ENCODE peak calls at places on chromosomes 11 and 22, in ten cellular contexts. P is left ventricle myocardium superior, H is activated gamma-delta T cell treated with Interleukin-2 at 50 U/mL for 16 hours, C is NCI-H748 treated with DMSO at 0.1 percent for 48 hours, K is psoas muscle, E is HEK293T, A is amygdala, I is germinal center, Q is Peyer's patch, U is stomach. B is an unnamed sample.

GRCh38 chr11:62443390-62444201 is 24.8 kb downstream of the SCGB1A1 start:
- DNase-seq in U (no peak), E (no peak), C (no peak), Q (no peak), A (no peak), K (peak), P (peak), H (no peak), I (no peak), B (peak)

GRCh38 chr11:112265659-112266409 is 5.2 kb upstream of the PLET1 start:
- DNase-seq in P (peak), A (no peak), Q (no peak), I (no peak), K (no peak), C (no peak), H (no peak), E (no peak), U (no peak), B (no peak)

GRCh38 chr11:69499946-69500284 is 18.5 kb downstream of the LINC01488 start:
- DNase-seq in P (peak), U (no peak), H (no peak), I (no peak), A (no peak), E (no peak), C (no peak), K (no peak), Q (no peak), B (no peak)

GRCh38 chr22:37175414-37176144 is 12.5 kb downstream of the C1QTNF6 start:
- DNase-seq in C (no peak), E (no peak), Q (peak), K (no peak), P (peak), I (no peak), H (no peak), U (no peak), A (no peak), B (peak)

GRCh38 chr11:95108671-95109551 is 19.3 kb downstream of the ENDOD1 start:
- DNase-seq in P (no peak), E (no peak), I (no peak), C (no peak), K (no peak), Q (no peak), H (no peak), A (no peak), U (no peak), B (no peak)

GRCh38 chr11:20388096-20389055 is 860 bp downstream of the PRMT3 start:
- DNase-seq in C (peak), U (no peak), E (no peak), I (peak), H (no peak), Q (no peak), K (no peak), P (peak), A (peak), B (no peak)

GRCh38 chr22:44536411-44536810 is 38.4 kb upstream of the RTL6 start:
- DNase-seq in C (no peak), H (no peak), Q (no peak), U (no peak), E (no peak), K (no peak), A (no peak), I (no peak), P (no peak), B (no peak)

GRCh38 chr11:65817312-65817814 is 16.4 kb upstream of the SNX32 start:
- DNase-seq in I (no peak), C (no peak), H (no peak), E (no peak), P (no peak), A (no peak), Q (no peak), U (no peak), K (no peak), B (no peak)

GRCh38 chr11:23217072-23217471 is 356.8 kb upstream of the CCDC179 start:
- DNase-seq in A (no peak), K (no peak), E (no peak), I (no peak), Q (no peak), U (no peak), P (no peak), H (no peak), C (no peak), B (peak)

GRCh38 chr11:115207166-115207591 is 297.0 kb downstream of the CADM1 start:
- DNase-seq in H (no peak), P (no peak), E (peak), U (no peak), K (no peak), I (no peak), A (no peak), Q (no peak), C (no peak), B (no peak)

GRCh38 chr11:119471329-119471728 is 48.4 kb upstream of the THY1 start:
- DNase-seq in I (no peak), U (no peak), H (no peak), A (no peak), P (no peak), E (no peak), Q (no peak), C (no peak), K (no peak), B (peak)

GRCh38 chr11:77084581-77085191 is 17.9 kb downstream of the CAPN5 start:
- DNase-seq in U (peak), C (no peak), I (no peak), P (no peak), A (no peak), K (no peak), E (no peak), Q (peak), H (no peak), B (peak)

GRCh38 chr11:97865424-97866012 is 1155.2 kb upstream of the CNTN5 start:
- DNase-seq in I (no peak), P (no peak), K (no peak), U (no peak), Q (no peak), E (no peak), H (no peak), C (no peak), A (no peak), B (no peak)

GRCh38 chr22:37316875-37317371 is 34.6 kb downstream of the CYTH4 start:
- DNase-seq in K (peak), Q (peak), U (peak), A (peak), C (peak), P (peak), I (peak), H (peak), E (peak), B (peak)

GRCh38 chr11:128905345-128906184 is 14.4 kb downstream of the KCNJ5 start:
- DNase-seq in Q (peak), K (peak), A (no peak), P (peak), I (peak), E (peak), C (no peak), U (peak), H (peak), B (no peak)

GRCh38 chr11:6570691-6571427 is 32.6 kb downstream of the RRP8 start:
- DNase-seq in Q (no peak), P (no peak), K (peak), A (no peak), E (no peak), H (no peak), C (no peak), U (no peak), I (no peak), B (no peak)

GRCh38 chr22:41022470-41023298 is 69.7 kb upstream of the EP300 start:
- DNase-seq in K (peak), I (peak), A (peak), E (peak), C (peak), P (peak), Q (peak), U (peak), H (peak), B (peak)

GRCh38 chr22:49228431-49229037 is 599.1 kb downstream of the BRD1 start:
- DNase-seq in P (no peak), H (no peak), A (no peak), K (no peak), E (no peak), I (no peak), C (no peak), Q (peak), U (no peak), B (peak)

GRCh38 chr11:113603277-113604059 is 102.6 kb downstream of the TMPRSS5 start:
- DNase-seq in E (no peak), P (peak), I (no peak), A (peak), K (peak), C (no peak), U (no peak), H (no peak), Q (no peak), B (no peak)

GRCh38 chr11:110173775-110174644 is 80.8 kb downstream of the ZC3H12C start:
- DNase-seq in C (peak), U (peak), I (peak), K (peak), H (peak), P (peak), Q (peak), A (no peak), E (peak), B (peak)

GRCh38 chr22:17120281-17120680 is 879 bp downstream of the TMEM121B start:
- DNase-seq in I (peak), E (peak), C (no peak), Q (peak), U (peak), K (peak), H (peak), P (peak), A (no peak), B (no peak)

GRCh38 chr11:20010861-20011225 is 149.4 kb downstream of the DBX1 start:
- DNase-seq in P (no peak), U (no peak), Q (no peak), K (no peak), I (no peak), E (no peak), A (no peak), C (no peak), H (no peak), B (no peak)

GRCh38 chr11:95138448-95138847 is 48.8 kb downstream of the ENDOD1 start:
- DNase-seq in K (no peak), H (no peak), A (no peak), C (no peak), U (no peak), I (peak), E (peak), Q (no peak), P (no peak), B (no peak)

GRCh38 chr11:70876685-70877084 is 375.7 kb downstream of the SHANK2 start:
- DNase-seq in E (no peak), P (no peak), C (no peak), U (peak), K (no peak), A (no peak), I (no peak), Q (no peak), H (no peak), B (no peak)

GRCh38 chr22:37520754-37521153 is 1.5 kb upstream of the CARD10 start:
- DNase-seq in H (no peak), I (no peak), A (no peak), U (no peak), Q (no peak), C (no peak), K (no peak), P (no peak), E (no peak), B (no peak)

GRCh38 chr11:118343248-118343647 is 743 bp upstream of the CD3D start:
- DNase-seq in Q (no peak), E (no peak), P (no peak), I (no peak), K (no peak), C (no peak), U (no peak), H (no peak), A (no peak), B (no peak)

GRCh38 chr11:59224419-59224928 is 11.7 kb upstream of the MPEG1 start:
- DNase-seq in H (no peak), P (no peak), A (no peak), C (no peak), I (no peak), Q (no peak), U (no peak), E (no peak), K (no peak), B (no peak)

GRCh38 chr11:72744474-72744873 is 7.7 kb downstream of the ARAP1 start:
- DNase-seq in A (no peak), C (no peak), U (no peak), E (no peak), Q (no peak), H (no peak), K (no peak), I (peak), P (no peak), B (no peak)

GRCh38 chr11:73963861-73964260 is 13.0 kb downstream of the DNAJB13 start:
- DNase-seq in K (no peak), H (no peak), E (no peak), C (no peak), U (no peak), I (no peak), Q (peak), A (no peak), P (no peak), B (no peak)

GRCh38 chr22:40567106-40567505 is 69.4 kb downstream of the MRTFA start:
- DNase-seq in H (no peak), K (no peak), A (no peak), E (no peak), C (no peak), I (no peak), Q (no peak), P (no peak), U (no peak), B (no peak)

GRCh38 chr22:19061471-19062138 is 60.6 kb downstream of the DGCR2 start:
- DNase-seq in U (no peak), I (no peak), H (no peak), C (no peak), Q (no peak), K (no peak), P (no peak), E (no peak), A (no peak), B (no peak)

GRCh38 chr11:67002921-67003411 is 20.0 kb upstream of the SYT12 start:
- DNase-seq in A (no peak), Q (no peak), K (no peak), C (no peak), U (no peak), H (no peak), P (no peak), E (no peak), I (no peak), B (no peak)

GRCh38 chr11:126312903-126313460 is 9.1 kb downstream of the DCPS start:
- DNase-seq in U (no peak), I (no peak), C (no peak), H (no peak), Q (no peak), K (no peak), E (no peak), P (no peak), A (no peak), B (no peak)

GRCh38 chr11:1734571-1735081 is 15.8 kb downstream of the IFITM10 start:
- DNase-seq in I (no peak), H (no peak), Q (peak), A (no peak), C (no peak), K (no peak), E (no peak), U (no peak), P (no peak), B (peak)

GRCh38 chr22:36790648-36791047 is 14.7 kb upstream of the IFT27 start:
- DNase-seq in C (no peak), E (no peak), U (no peak), H (no peak), A (no peak), P (no peak), Q (no peak), I (no peak), K (no peak), B (no peak)

GRCh38 chr11:65417221-65417701 is 5.3 kb upstream of the NEAT1 start:
- DNase-seq in K (no peak), I (no peak), E (no peak), C (no peak), A (no peak), P (peak), Q (peak), U (peak), H (peak), B (no peak)

GRCh38 chr11:88341852-88342251 is 4.3 kb upstream of the CTSC start:
- DNase-seq in U (no peak), C (no peak), H (no peak), Q (no peak), I (no peak), P (no peak), E (no peak), A (no peak), K (no peak), B (no peak)

GRCh38 chr11:116529210-116529609 is 243.6 kb downstream of the BUD13 start:
- DNase-seq in E (no peak), P (no peak), Q (no peak), U (no peak), A (no peak), C (no peak), K (no peak), I (no peak), H (no peak), B (no peak)